ENCODE peak calls at places on chromosomes 11 and 22, in seven cellular contexts. W is activated effector memory CD4-positive, alpha-beta T cell treated with Interleukin-2 at 50 U/mL for 16 hours; H is HT1080; V is IMR-90; S is stimulated activated CD4-positive, alpha-beta T cell treated with anti-CD3 and anti-CD28 coated beads, Interleukin-12 subunit alpha, Interleukin-12 subunit beta, amount 100 ng/mL, for 4 hours; R is GM20000; C is nephron progenitor cell. L is an unnamed sample.
A peak's percentile ranks its signal among the peaks of the same experiment; 100 is the strongest.

GRCh38 chr11:77392842-77393241 is 81.1 kb downstream of the PAK1 start:
- DNase-seq in W (no peak), H (no peak), V (no peak), S (no peak), R (no peak), C (no peak), L (no peak)

GRCh38 chr11:28922351-28922981 is 814.3 kb downstream of the METTL15 start:
- DNase-seq in W (no peak), H (no peak), V (peak; percentile 1), S (no peak), R (no peak), C (no peak), L (no peak)

GRCh38 chr11:130945945-130946344 is 29.7 kb upstream of the SNX19 start:
- DNase-seq in W (no peak), H (peak; percentile 59), V (peak; percentile 94), S (no peak), R (no peak), C (no peak), L (no peak)

GRCh38 chr11:2446590-2447252 is 1.9 kb downstream of the KCNQ1 start:
- DNase-seq in W (no peak), H (no peak), V (no peak), S (no peak), R (no peak), C (no peak), L (no peak)

GRCh38 chr11:848380-848931 is 5.8 kb downstream of the TSPAN4 start:
- DNase-seq in W (peak; percentile 48), H (no peak), V (no peak), S (peak; percentile 64), R (peak; percentile 92), C (peak; percentile 68), L (peak; percentile 41)

GRCh38 chr11:58576792-58577440 is 1.3 kb upstream of the LPXN start:
- DNase-seq in W (no peak), H (peak; percentile 68), V (peak; percentile 66), S (no peak), R (no peak), C (no peak), L (no peak)

GRCh38 chr11:78244080-78244479 is 55.4 kb downstream of the USP35 start:
- DNase-seq in W (no peak), H (no peak), V (no peak), S (no peak), R (no peak), C (no peak), L (no peak)

GRCh38 chr22:16866167-16866566 is 41.0 kb upstream of the XKR3 start:
- DNase-seq in W (no peak), H (peak; percentile 54), V (no peak), S (no peak), R (no peak), C (no peak), L (no peak)

GRCh38 chr22:44085743-44086741 is 61.9 kb downstream of the PARVB start:
- DNase-seq in W (no peak), H (peak; percentile 72), V (peak; percentile 53), S (no peak), R (peak; percentile 66), C (peak; percentile 41), L (no peak)

GRCh38 chr22:36867695-36868094 is 6.9 kb downstream of the NCF4 start:
- DNase-seq in W (no peak), H (no peak), V (no peak), S (no peak), R (no peak), C (no peak), L (no peak)

L was measured in progenitor cell of endocrine pancreas.